ENCODE peak calls at places on chromosomes 12 and 14, in five cellular contexts. Y, S, V, I and F are unnamed samples.

GRCh38 chr12:1347294-1347693 is 247.1 kb downstream of the FBXL14 start:
- DNase-seq in Y (no peak), S (no peak), V (no peak), I (no peak), F (no peak)

GRCh38 chr14:101598571-101599233 is 37.4 kb downstream of the DIO3 start:
- DNase-seq in Y (no peak), S (no peak), V (no peak), I (no peak), F (no peak)

GRCh38 chr14:38716871-38717270 is 386.2 kb downstream of the SEC23A start:
- DNase-seq in Y (peak), S (no peak), V (peak), I (peak), F (no peak)

GRCh38 chr14:68530443-68530842 is 262.4 kb downstream of the ZFP36L1 start:
- DNase-seq in Y (no peak), S (no peak), V (peak), I (no peak), F (no peak)

GRCh38 chr12:58105225-58106119 is 164.1 kb downstream of the ATP23 start:
- DNase-seq in Y (no peak), S (no peak), V (no peak), I (no peak), F (no peak)

GRCh38 chr14:61394542-61394941 is 73.2 kb downstream of the PRKCH start:
- DNase-seq in Y (no peak), S (no peak), V (no peak), I (no peak), F (no peak)

GRCh38 chr14:30214456-30215090 is 286.9 kb upstream of the PRKD1 start:
- DNase-seq in Y (peak), S (peak), V (peak), I (peak), F (no peak)

GRCh38 chr12:124543052-124543590 is 24.3 kb downstream of the NCOR2 start:
- DNase-seq in Y (peak), S (no peak), V (peak), I (no peak), F (no peak)

GRCh38 chr14:99968156-99968920 is 96.9 kb upstream of the EVL start:
- DNase-seq in Y (no peak), S (no peak), V (no peak), I (peak), F (peak)

GRCh38 chr14:37047226-37047625 is 125.2 kb downstream of the SLC25A21 start:
- DNase-seq in Y (no peak), S (no peak), V (no peak), I (no peak), F (no peak)

GRCh38 chr12:3747976-3748619 is 4.8 kb downstream of the CRACR2A start:
- DNase-seq in Y (no peak), S (no peak), V (no peak), I (no peak), F (no peak)

GRCh38 chr14:23054000-23054811 is 3.1 kb downstream of the CDH24 start:
- DNase-seq in Y (peak), S (peak), V (peak), I (no peak), F (no peak)

GRCh38 chr12:82810568-82810967 is 123.9 kb downstream of the TMTC2 start:
- DNase-seq in Y (no peak), S (no peak), V (no peak), I (no peak), F (no peak)

GRCh38 chr12:51908876-51909592 is 1.7 kb downstream of the ACVRL1 start:
- DNase-seq in Y (no peak), S (no peak), V (no peak), I (no peak), F (no peak)

GRCh38 chr14:90986510-90986909 is 73.9 kb downstream of the RPS6KA5 start:
- DNase-seq in Y (no peak), S (no peak), V (peak), I (no peak), F (no peak)

GRCh38 chr14:69999246-69999645 is 120.0 kb downstream of the SMOC1 start:
- DNase-seq in Y (no peak), S (no peak), V (no peak), I (peak), F (no peak)

GRCh38 chr12:3732901-3733300 is 20.0 kb downstream of the CRACR2A start:
- DNase-seq in Y (no peak), S (no peak), V (no peak), I (no peak), F (no peak)

GRCh38 chr12:5085896-5086295 is 42.2 kb downstream of the KCNA5 start:
- DNase-seq in Y (no peak), S (no peak), V (no peak), I (peak), F (peak)

GRCh38 chr14:22900088-22900799 is 17.2 kb downstream of the REM2 start:
- DNase-seq in Y (peak), S (peak), V (peak), I (no peak), F (no peak)

GRCh38 chr12:59559702-59560101 is 36.1 kb upstream of the SLC16A7 start:
- DNase-seq in Y (no peak), S (no peak), V (no peak), I (no peak), F (no peak)

GRCh38 chr12:128914908-128915563 is 61.8 kb downstream of the GLT1D1 start:
- DNase-seq in Y (no peak), S (no peak), V (peak), I (no peak), F (no peak)

GRCh38 chr12:39905152-39905551 is 200.7 kb downstream of the SLC2A13 start:
- DNase-seq in Y (peak), S (no peak), V (no peak), I (no peak), F (peak)

GRCh38 chr14:75298187-75298985 is 19.8 kb downstream of the FOS start:
- DNase-seq in Y (no peak), S (no peak), V (no peak), I (no peak), F (no peak)

GRCh38 chr12:17528394-17528793 is 561.6 kb downstream of the RERGL start:
- DNase-seq in Y (no peak), S (peak), V (peak), I (no peak), F (no peak)

GRCh38 chr12:76113800-76114757 is 29.6 kb upstream of the NAP1L1 start:
- DNase-seq in Y (no peak), S (no peak), V (no peak), I (no peak), F (no peak)

GRCh38 chr12:62158416-62159360 is 101.5 kb upstream of the USP15 start:
- DNase-seq in Y (no peak), S (no peak), V (no peak), I (no peak), F (no peak)

GRCh38 chr14:44151120-44151519 is 356.0 kb downstream of the FSCB start:
- DNase-seq in Y (no peak), S (no peak), V (no peak), I (no peak), F (no peak)

DNA sequence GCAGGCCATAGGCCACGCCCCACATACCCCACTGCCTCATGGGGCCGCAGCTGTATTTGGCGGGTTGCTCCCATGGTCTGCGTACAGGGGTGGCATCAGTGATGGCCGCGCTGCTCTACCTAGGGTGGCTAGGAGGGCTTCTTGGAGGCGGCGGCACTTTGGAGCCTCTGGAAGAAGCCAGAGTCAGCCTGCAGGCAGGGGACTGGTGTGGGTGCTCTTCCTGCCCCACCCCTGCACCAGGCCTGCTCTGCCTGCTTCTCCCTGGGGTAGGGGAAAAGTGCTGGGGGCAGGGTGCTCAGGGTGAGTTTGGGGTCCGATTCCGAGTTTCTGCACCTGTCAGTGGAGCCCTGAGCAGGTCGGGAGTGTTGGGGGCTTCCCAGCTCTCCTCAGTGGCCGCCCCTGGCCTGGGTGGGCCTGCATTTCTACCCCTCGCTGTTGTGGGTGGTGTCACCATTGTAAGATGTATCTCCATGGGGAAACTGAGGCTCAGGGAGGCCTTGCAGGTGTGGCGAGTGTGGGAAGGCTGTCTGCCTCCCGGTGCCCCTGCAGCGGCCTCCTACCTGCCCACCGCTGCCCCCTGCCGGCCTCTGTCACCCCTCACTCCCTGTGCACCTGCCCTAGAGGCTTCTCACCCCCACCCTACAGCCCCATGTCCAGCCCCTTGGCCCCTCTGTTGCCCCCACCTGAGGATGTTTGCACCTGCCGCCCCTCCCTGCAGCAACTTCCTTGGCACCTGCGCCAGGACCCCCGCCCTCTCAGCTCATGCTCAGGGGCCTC is 5.5 kb downstream of the CEP170B start:
- DNase-seq in Y (peak), S (peak), V (peak), I (no peak), F (no peak)
- TF ChIP-seq CTCF in Y (peak), S (peak), V (peak), I (peak), F (peak)

GRCh38 chr12:11797993-11798720 is 148.7 kb downstream of the ETV6 start:
- DNase-seq in Y (no peak), S (no peak), V (no peak), I (no peak), F (no peak)

GRCh38 chr12:11797317-11797913 is 147.9 kb downstream of the ETV6 start:
- DNase-seq in Y (no peak), S (no peak), V (no peak), I (no peak), F (peak)

GRCh38 chr12:11801643-11802042 is 152.2 kb downstream of the ETV6 start:
- DNase-seq in Y (no peak), S (no peak), V (no peak), I (no peak), F (no peak)

GRCh38 chr12:11795910-11796459 is 146.5 kb downstream of the ETV6 start:
- DNase-seq in Y (no peak), S (peak), V (no peak), I (peak), F (peak)

DNA sequence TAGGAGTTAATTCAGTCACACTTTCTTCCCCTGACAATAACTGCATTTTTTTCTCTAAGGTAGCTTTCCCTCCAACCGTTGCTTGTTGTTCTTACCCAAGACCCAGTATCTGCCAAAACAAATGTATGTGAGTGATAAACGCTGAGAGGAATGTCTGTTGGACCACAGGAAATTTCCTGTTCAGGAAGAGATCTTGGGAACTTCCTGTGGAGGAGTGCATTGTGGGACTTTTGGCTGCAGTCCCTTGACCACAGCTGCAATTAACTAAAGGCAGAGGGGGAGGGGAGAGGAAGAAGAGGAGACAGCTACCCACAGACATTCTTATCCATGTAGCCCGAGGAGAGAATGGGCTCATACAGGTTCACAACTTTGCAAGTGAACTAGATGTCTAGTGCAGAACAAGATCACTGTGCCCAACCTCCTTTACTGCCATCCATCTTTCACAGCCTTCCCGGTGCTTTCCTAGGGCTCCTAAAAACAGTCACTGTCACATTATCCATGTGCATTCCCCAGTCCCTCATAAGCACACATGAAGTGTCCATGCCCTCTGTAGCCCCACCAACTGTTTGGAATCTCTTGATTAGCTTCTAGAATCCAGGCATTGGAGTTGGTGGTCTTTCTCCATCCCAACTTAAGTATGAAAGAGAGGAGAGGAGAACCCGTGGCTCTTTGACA is 149.5 kb downstream of the ETV6 start:
- DNase-seq in Y (no peak), S (no peak), V (peak), I (peak), F (peak)
- TF ChIP-seq CTCF in Y (no peak), S (no peak), V (no peak), I (no peak), F (no peak)

GRCh38 chr12:98002887-98003493 is 512.4 kb upstream of the TMPO start:
- DNase-seq in Y (peak), S (peak), V (peak), I (no peak), F (no peak)
- TF ChIP-seq CTCF in Y (peak), S (peak), V (peak), I (peak), F (no peak)

DNA sequence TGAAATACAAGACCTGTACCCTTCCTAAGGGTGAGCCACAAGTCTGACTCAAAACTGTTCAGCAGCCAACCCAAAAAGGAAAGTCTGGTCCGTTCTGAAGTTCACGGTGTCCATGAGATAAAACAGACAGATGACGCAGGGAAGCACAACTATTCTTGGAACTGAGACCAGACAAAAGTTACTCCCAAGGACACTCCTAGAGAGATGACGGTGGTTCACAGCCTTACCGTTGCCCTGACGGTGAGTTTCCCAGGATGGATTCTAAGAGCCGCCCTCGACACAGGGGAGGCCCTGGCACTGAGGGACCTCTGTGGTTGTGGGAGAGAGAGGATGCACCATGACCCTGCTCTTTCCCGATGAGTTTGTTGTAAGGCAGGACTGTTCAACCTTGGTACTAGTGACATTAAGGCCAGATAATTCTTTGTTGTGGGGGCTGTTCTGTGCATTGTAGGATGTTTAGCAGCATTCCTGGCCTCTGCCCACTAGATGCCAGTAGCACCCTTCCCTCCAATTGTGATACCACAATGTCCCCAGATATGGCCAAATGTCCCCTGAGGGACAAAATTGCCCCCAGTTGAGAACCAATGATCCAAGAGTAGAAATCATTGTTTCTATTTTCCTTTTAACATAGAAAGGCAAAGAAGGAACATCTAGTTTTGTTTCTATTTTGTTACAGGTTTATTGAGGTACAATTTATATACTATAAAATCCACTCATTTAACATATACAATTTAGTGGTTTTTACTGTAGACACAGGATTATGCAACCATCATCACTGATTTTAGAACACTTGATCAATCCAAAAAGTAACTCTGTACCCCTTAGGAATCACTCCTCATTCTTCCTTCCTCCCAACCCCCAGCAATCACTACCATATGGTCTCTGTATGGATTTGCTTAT is 23.0 kb downstream of the OR10P1 start:
- DNase-seq in Y (peak), S (peak), V (peak), I (no peak), F (no peak)
- TF ChIP-seq CTCF in Y (peak), S (peak), V (peak), I (peak), F (peak)

GRCh38 chr12:94141892-94142291 is 6.5 kb upstream of the PLXNC1 start:
- DNase-seq in Y (no peak), S (no peak), V (no peak), I (no peak), F (no peak)

GRCh38 chr12:94139816-94140215 is 8.6 kb upstream of the PLXNC1 start:
- DNase-seq in Y (no peak), S (no peak), V (no peak), I (no peak), F (no peak)

GRCh38 chr12:94141004-94141764 is 7.2 kb upstream of the PLXNC1 start:
- DNase-seq in Y (no peak), S (no peak), V (no peak), I (no peak), F (no peak)

GRCh38 chr12:94143444-94143843 is 4.9 kb upstream of the PLXNC1 start:
- DNase-seq in Y (no peak), S (no peak), V (no peak), I (no peak), F (no peak)

GRCh38 chr12:94140556-94140955 is 7.8 kb upstream of the PLXNC1 start:
- DNase-seq in Y (peak), S (peak), V (peak), I (no peak), F (no peak)
- TF ChIP-seq CTCF in Y (peak), S (peak), V (peak), I (peak), F (peak)

DNA sequence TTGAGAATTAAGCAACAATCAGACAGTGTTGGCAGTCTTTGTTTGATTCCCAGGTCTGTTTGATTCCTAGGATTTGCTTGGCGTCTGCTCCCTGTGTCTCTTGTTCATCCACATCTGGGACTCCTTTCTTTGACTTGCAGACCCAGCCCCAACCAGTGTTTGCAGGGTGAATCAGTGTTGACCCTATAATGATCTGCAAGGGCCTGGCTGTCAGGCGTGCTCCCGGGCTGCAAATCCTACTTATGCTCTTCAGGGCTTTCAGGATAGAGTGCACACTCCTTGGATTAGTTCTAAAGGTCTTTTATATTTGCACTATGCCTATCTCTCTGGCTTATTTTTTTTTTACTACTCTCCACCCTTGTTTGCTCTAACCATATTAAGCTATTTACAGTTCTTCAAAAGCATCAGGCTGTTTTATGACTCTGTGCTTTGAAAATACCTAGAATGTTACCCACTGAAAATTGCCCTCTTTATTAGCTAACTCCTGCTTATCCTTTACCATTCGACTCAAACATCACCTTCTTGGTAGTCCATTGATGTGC is 4.3 kb upstream of the PRICKLE1 start:
- DNase-seq in Y (no peak), S (no peak), V (no peak), I (no peak), F (no peak)
- TF ChIP-seq CTCF in Y (no peak), S (no peak), V (no peak), I (no peak), F (no peak)